ENCODE peak calls at places on chromosomes 2 and 18, in five cellular contexts. One of them, this sample, is unnamed.
A peak's percentile ranks its signal among the peaks of the same experiment; 100 is the strongest.

GRCh38 chr18:77113361-77114069 is 19.1 kb downstream of the MBP start:
- DNase-seq in pancreas: no peak
- DNase-seq in ovary: no peak
- DNase-seq in A549: no peak
- DNase-seq in psoas muscle: no peak
- DNase-seq in this sample: no peak

GRCh38 chr2:70525032-70525431 is 28.6 kb downstream of the TGFA start:
- DNase-seq in pancreas: no peak
- DNase-seq in ovary: no peak
- DNase-seq in A549: peak; percentile 73
- DNase-seq in psoas muscle: no peak
- DNase-seq in this sample: no peak

GRCh38 chr2:129903586-129904425 is 75.7 kb upstream of the RAB6C start:
- DNase-seq in pancreas: peak; percentile 45
- DNase-seq in ovary: no peak
- DNase-seq in A549: peak; percentile 22
- DNase-seq in psoas muscle: no peak
- DNase-seq in this sample: peak; percentile 53

GRCh38 chr2:241788572-241788971 is 11.9 kb downstream of the GAL3ST2 start:
- DNase-seq in pancreas: no peak
- DNase-seq in ovary: no peak
- DNase-seq in A549: no peak
- DNase-seq in psoas muscle: no peak
- DNase-seq in this sample: no peak

GRCh38 chr2:190469770-190470169 is 61.6 kb downstream of the MFSD6 start:
- DNase-seq in pancreas: no peak
- DNase-seq in ovary: peak; percentile 21
- DNase-seq in A549: peak; percentile 91
- DNase-seq in psoas muscle: no peak
- DNase-seq in this sample: no peak

GRCh38 chr2:9818097-9818496 is 25.2 kb upstream of the TAF1B start:
- DNase-seq in pancreas: no peak
- DNase-seq in ovary: no peak
- DNase-seq in A549: no peak
- DNase-seq in psoas muscle: no peak
- DNase-seq in this sample: no peak

GRCh38 chr2:226439337-226439736 is 360.3 kb downstream of the IRS1 start:
- DNase-seq in pancreas: no peak
- DNase-seq in ovary: no peak
- DNase-seq in A549: no peak
- DNase-seq in psoas muscle: no peak
- DNase-seq in this sample: no peak

GRCh38 chr2:105344704-105345345 is 7.5 kb downstream of the C2orf49 start:
- DNase-seq in pancreas: no peak
- DNase-seq in ovary: no peak
- DNase-seq in A549: peak; percentile 44
- DNase-seq in psoas muscle: no peak
- DNase-seq in this sample: no peak

GRCh38 chr2:85341269-85342029 is 12.9 kb downstream of the RETSAT start:
- DNase-seq in pancreas: no peak
- DNase-seq in ovary: no peak
- DNase-seq in A549: no peak
- DNase-seq in psoas muscle: no peak
- DNase-seq in this sample: no peak

DNA sequence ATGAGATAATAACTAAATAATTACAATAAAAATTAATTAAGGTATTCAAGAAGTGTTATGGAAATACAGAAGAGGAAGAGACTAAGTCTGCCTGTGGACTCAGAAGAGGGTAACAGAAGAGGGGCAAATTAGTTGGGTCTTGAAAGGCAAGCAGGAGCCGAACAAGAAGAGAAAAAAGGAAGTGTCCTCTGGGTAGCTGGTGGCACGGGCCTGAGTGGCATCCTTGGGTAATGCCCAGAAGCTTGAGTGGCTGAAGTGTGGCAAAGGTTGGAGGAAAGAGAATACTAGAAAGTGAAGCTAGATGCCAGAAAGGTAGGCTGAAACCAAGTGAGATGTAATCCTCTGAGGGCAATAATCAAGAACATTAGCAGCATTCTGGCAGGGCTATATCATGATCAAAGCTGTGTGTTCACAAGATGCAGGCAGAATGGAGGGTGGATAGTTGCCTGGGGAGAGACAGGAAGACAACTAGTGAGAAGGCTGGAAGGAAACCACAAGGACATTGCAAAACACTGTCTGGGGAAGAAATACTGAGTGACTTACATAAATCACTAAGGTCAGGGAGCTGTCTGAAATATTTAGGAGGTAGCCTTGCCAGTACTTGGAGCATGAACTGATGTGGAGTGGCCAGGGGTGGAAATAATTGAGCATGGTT is 16.2 kb downstream of the DOCK10 start:
- DNase-seq in pancreas: no peak
- DNase-seq in ovary: no peak
- DNase-seq in A549: peak; percentile 30
- DNase-seq in psoas muscle: no peak
- DNase-seq in this sample: no peak
- H3K27ac ChIP-seq in pancreas: no peak overlapping the region
- H3K27ac ChIP-seq in ovary: no peak overlapping the region
- H3K27ac ChIP-seq in A549: peak overlapping the region; percentile 76
- H3K27ac ChIP-seq in psoas muscle: no peak overlapping the region
- H3K27ac ChIP-seq in this sample: no peak overlapping the region

DNA sequence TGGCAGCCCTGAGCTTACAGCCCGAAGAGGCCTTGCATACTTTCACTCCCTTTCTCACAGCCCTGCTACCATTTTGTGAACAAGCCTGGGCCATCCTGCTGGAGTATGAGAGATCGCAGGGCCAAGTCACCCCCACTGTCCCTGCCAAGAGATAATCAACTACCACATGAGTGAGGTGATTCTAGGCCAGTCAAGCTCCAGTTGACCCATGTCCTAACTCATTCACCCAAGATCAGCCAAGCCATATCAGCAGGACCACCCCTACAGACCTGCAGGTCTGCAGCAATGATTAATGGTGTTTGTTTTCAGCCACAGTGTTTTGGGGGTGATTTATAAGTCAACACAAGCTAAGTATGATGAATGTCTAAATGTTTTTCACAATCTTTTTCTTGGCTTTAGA is 92.7 kb upstream of the CDC42EP3 start:
- DNase-seq in pancreas: no peak
- DNase-seq in ovary: no peak
- DNase-seq in A549: no peak
- DNase-seq in psoas muscle: no peak
- DNase-seq in this sample: no peak
- TF ChIP-seq CTCF in pancreas: no peak
- TF ChIP-seq CTCF in ovary: no peak
- TF ChIP-seq CTCF in A549: no peak
- TF ChIP-seq CTCF in psoas muscle: no peak
- TF ChIP-seq CTCF in this sample: no peak

GRCh38 chr2:237533668-237534138 is 32.7 kb upstream of the PRLH start:
- DNase-seq in pancreas: no peak
- DNase-seq in ovary: no peak
- DNase-seq in A549: no peak
- DNase-seq in psoas muscle: no peak
- DNase-seq in this sample: no peak
- H3K27ac ChIP-seq in pancreas: no peak overlapping the region
- H3K27ac ChIP-seq in ovary: no peak overlapping the region
- H3K27ac ChIP-seq in A549: peak overlapping the region; percentile 46
- H3K27ac ChIP-seq in psoas muscle: no peak overlapping the region
- H3K27ac ChIP-seq in this sample: no peak overlapping the region

GRCh38 chr2:240024766-240025165 is 376 bp downstream of the NDUFA10 start:
- DNase-seq in pancreas: no peak
- DNase-seq in ovary: no peak
- DNase-seq in A549: peak; percentile 7
- DNase-seq in psoas muscle: no peak
- DNase-seq in this sample: no peak

GRCh38 chr2:240033330-240033678 is 3.1 kb upstream of the OR6B2 start:
- DNase-seq in pancreas: no peak
- DNase-seq in ovary: no peak
- DNase-seq in A549: no peak
- DNase-seq in psoas muscle: no peak
- DNase-seq in this sample: no peak

GRCh38 chr2:240032406-240033329 is 2.4 kb upstream of the OR6B2 start:
- DNase-seq in pancreas: no peak
- DNase-seq in ovary: no peak
- DNase-seq in A549: no peak
- DNase-seq in psoas muscle: no peak
- DNase-seq in this sample: no peak

GRCh38 chr2:240030379-240031094 is at the start of gene OR6B2:
- DNase-seq in pancreas: no peak
- DNase-seq in ovary: no peak
- DNase-seq in A549: no peak
- DNase-seq in psoas muscle: no peak
- DNase-seq in this sample: no peak
- TF ChIP-seq CTCF in pancreas: no peak
- TF ChIP-seq CTCF in ovary: no peak
- TF ChIP-seq CTCF in A549: no peak
- TF ChIP-seq CTCF in psoas muscle: no peak
- TF ChIP-seq CTCF in this sample: no peak

DNA sequence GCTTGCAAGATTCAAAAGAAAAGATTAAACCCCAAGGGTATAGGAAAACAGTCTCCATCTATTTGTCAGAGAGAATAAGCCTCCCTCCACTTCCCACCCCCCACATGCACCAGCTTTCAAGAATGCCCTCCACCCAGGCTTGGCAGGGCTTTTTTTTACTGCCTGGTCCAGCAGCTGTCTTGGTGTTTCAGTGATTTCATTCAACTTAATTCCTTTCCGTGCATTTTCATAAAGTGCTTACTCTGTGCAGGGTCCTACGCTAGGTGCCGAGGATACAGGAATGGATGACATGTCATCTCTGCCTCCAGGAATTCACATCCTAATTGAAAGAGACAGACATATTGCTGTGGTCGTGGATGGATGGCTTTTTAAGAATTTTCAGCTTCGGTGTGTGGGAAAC is 117.9 kb downstream of the LRATD1 start:
- DNase-seq in pancreas: no peak
- DNase-seq in ovary: no peak
- DNase-seq in A549: no peak
- DNase-seq in psoas muscle: no peak
- DNase-seq in this sample: no peak
- H3K27ac ChIP-seq in pancreas: no peak overlapping the region
- H3K27ac ChIP-seq in ovary: no peak overlapping the region
- H3K27ac ChIP-seq in A549: no peak overlapping the region
- H3K27ac ChIP-seq in psoas muscle: no peak overlapping the region
- H3K27ac ChIP-seq in this sample: no peak overlapping the region

This sample was measured in ascending aorta.